ENCODE peak calls at places on chromosomes 5 and 9, in seven cellular contexts. C, H, L, V, Z, I and A are unnamed samples.

GRCh38 chr9:123396007-123396511 is 40.1 kb downstream of the CRB2 start:
- DNase-seq in C (no peak), H (no peak), L (no peak), V (no peak), Z (no peak), I (no peak), A (no peak)

GRCh38 chr9:128523199-128523925 is 18.8 kb downstream of the GLE1 start:
- DNase-seq in C (peak; percentile 67), H (no peak), L (peak; percentile 83), V (no peak), Z (no peak), I (peak; percentile 45), A (peak; percentile 50)

GRCh38 chr5:90994796-90995195 is 388.3 kb downstream of the ARRDC3 start:
- DNase-seq in C (no peak), H (no peak), L (no peak), V (no peak), Z (no peak), I (no peak), A (no peak)

GRCh38 chr5:156631005-156631404 is 219.1 kb upstream of the PPP1R2B start:
- DNase-seq in C (no peak), H (no peak), L (no peak), V (no peak), Z (no peak), I (no peak), A (no peak)

GRCh38 chr9:112059145-112059979 is 115.7 kb downstream of the SUSD1 start:
- DNase-seq in C (peak; percentile 34), H (no peak), L (no peak), V (no peak), Z (no peak), I (no peak), A (no peak)

GRCh38 chr5:36683821-36684434 is 77.5 kb downstream of the SLC1A3 start:
- DNase-seq in C (peak; percentile 39), H (no peak), L (peak; percentile 70), V (no peak), Z (no peak), I (no peak), A (peak; percentile 28)

GRCh38 chr5:74372502-74373445 is 267.8 kb downstream of the ENC1 start:
- DNase-seq in C (peak; percentile 33), H (no peak), L (no peak), V (no peak), Z (no peak), I (no peak), A (no peak)

GRCh38 chr5:4662845-4663244 is 477.3 kb upstream of the ADAMTS16 start:
- DNase-seq in C (no peak), H (no peak), L (no peak), V (no peak), Z (no peak), I (no peak), A (no peak)

GRCh38 chr5:67287795-67288194 is 91.2 kb upstream of the CD180 start:
- DNase-seq in C (no peak), H (no peak), L (no peak), V (no peak), Z (no peak), I (no peak), A (no peak)

GRCh38 chr9:15642369-15642962 is 89.6 kb downstream of the CCDC171 start:
- DNase-seq in C (peak; percentile 13), H (no peak), L (no peak), V (no peak), Z (peak; percentile 38), I (no peak), A (no peak)

GRCh38 chr5:55063899-55064298 is 38.5 kb upstream of the GZMA start:
- DNase-seq in C (no peak), H (no peak), L (no peak), V (no peak), Z (no peak), I (no peak), A (no peak)

GRCh38 chr5:159878988-159879471 is 37.3 kb upstream of the ADRA1B start:
- DNase-seq in C (peak; percentile 39), H (no peak), L (peak; percentile 89), V (no peak), Z (no peak), I (peak; percentile 52), A (peak; percentile 42)

GRCh38 chr5:10607023-10607665 is 43.3 kb downstream of the ANKRD33B start:
- DNase-seq in C (no peak), H (no peak), L (no peak), V (no peak), Z (peak; percentile 61), I (no peak), A (no peak)

GRCh38 chr9:108053555-108054061 is 564.0 kb upstream of the KLF4 start:
- DNase-seq in C (peak; percentile 57), H (no peak), L (peak; percentile 92), V (no peak), Z (no peak), I (peak; percentile 51), A (peak; percentile 74)

GRCh38 chr5:65708140-65708539 is 13.8 kb downstream of the SGTB start:
- DNase-seq in C (no peak), H (no peak), L (no peak), V (no peak), Z (no peak), I (no peak), A (no peak)

GRCh38 chr5:124661317-124662141 is 84.9 kb downstream of the ZNF608 start:
- DNase-seq in C (peak; percentile 76), H (no peak), L (no peak), V (no peak), Z (no peak), I (no peak), A (peak; percentile 26)

GRCh38 chr9:32704343-32704742 is 68.9 kb upstream of the TAF1L start:
- DNase-seq in C (no peak), H (no peak), L (no peak), V (no peak), Z (no peak), I (no peak), A (no peak)

GRCh38 chr5:44546283-44546682 is 157.1 kb upstream of the FGF10 start:
- DNase-seq in C (peak; percentile 18), H (no peak), L (no peak), V (no peak), Z (no peak), I (no peak), A (no peak)

GRCh38 chr5:1762121-1762877 is 37.3 kb downstream of the MRPL36 start:
- DNase-seq in C (no peak), H (no peak), L (peak; percentile 45), V (no peak), Z (no peak), I (peak; percentile 30), A (no peak)

GRCh38 chr5:160463775-160464465 is 42.3 kb downstream of the PTTG1 start:
- DNase-seq in C (no peak), H (no peak), L (no peak), V (no peak), Z (no peak), I (no peak), A (no peak)

GRCh38 chr5:142758803-142759145 is 11.4 kb upstream of the ARHGAP26 start:
- DNase-seq in C (no peak), H (no peak), L (no peak), V (no peak), Z (no peak), I (no peak), A (no peak)

GRCh38 chr9:112239284-112239683 is 64.2 kb upstream of the SUSD1 start:
- DNase-seq in C (no peak), H (no peak), L (no peak), V (no peak), Z (no peak), I (no peak), A (no peak)

GRCh38 chr9:36144322-36145206 is 8.0 kb downstream of the GLIPR2 start:
- DNase-seq in C (no peak), H (no peak), L (no peak), V (no peak), Z (no peak), I (no peak), A (no peak)

GRCh38 chr9:120175031-120175430 is 404.9 kb downstream of the CDK5RAP2 start:
- DNase-seq in C (no peak), H (no peak), L (no peak), V (no peak), Z (no peak), I (no peak), A (no peak)

GRCh38 chr5:56669534-56670483 is 145.5 kb upstream of the MAP3K1 start:
- DNase-seq in C (no peak), H (peak; percentile 19), L (peak; percentile 74), V (peak; percentile 12), Z (peak; percentile 77), I (no peak), A (peak; percentile 76)

GRCh38 chr9:130325921-130326320 is 60.4 kb downstream of the HMCN2 start:
- DNase-seq in C (no peak), H (no peak), L (no peak), V (no peak), Z (no peak), I (no peak), A (peak; percentile 67)

GRCh38 chr5:73180561-73180960 is 7.6 kb downstream of the TMEM174 start:
- DNase-seq in C (no peak), H (no peak), L (no peak), V (no peak), Z (no peak), I (no peak), A (no peak)

GRCh38 chr9:94874316-94874715 is 147.8 kb downstream of the AOPEP start:
- DNase-seq in C (no peak), H (no peak), L (no peak), V (no peak), Z (no peak), I (no peak), A (no peak)

GRCh38 chr9:94975480-94976452 is 249.3 kb downstream of the AOPEP start:
- DNase-seq in C (no peak), H (no peak), L (no peak), V (no peak), Z (no peak), I (no peak), A (no peak)

GRCh38 chr5:13536921-13537320 is 407.6 kb downstream of the DNAH5 start:
- DNase-seq in C (peak; percentile 39), H (no peak), L (no peak), V (no peak), Z (no peak), I (no peak), A (no peak)

GRCh38 chr5:179797741-179798140 is 4.0 kb downstream of the LTC4S start:
- DNase-seq in C (no peak), H (no peak), L (peak; percentile 60), V (no peak), Z (no peak), I (no peak), A (no peak)

GRCh38 chr9:83327750-83328622 is 210.2 kb downstream of the FRMD3 start:
- DNase-seq in C (no peak), H (no peak), L (no peak), V (no peak), Z (no peak), I (no peak), A (peak; percentile 88)

GRCh38 chr5:168093200-168093930 is 198.1 kb upstream of the WWC1 start:
- DNase-seq in C (no peak), H (no peak), L (no peak), V (no peak), Z (no peak), I (no peak), A (no peak)

GRCh38 chr9:124217839-124218437 is 39.8 kb upstream of the NEK6 start:
- DNase-seq in C (no peak), H (no peak), L (peak; percentile 45), V (no peak), Z (peak; percentile 14), I (no peak), A (peak; percentile 7)

GRCh38 chr5:176596689-176597416 is 13.1 kb downstream of the GPRIN1 start:
- DNase-seq in C (no peak), H (peak; percentile 47), L (no peak), V (peak; percentile 40), Z (peak; percentile 86), I (no peak), A (peak; percentile 38)

GRCh38 chr5:45796959-45797553 is 100.9 kb upstream of the HCN1 start:
- DNase-seq in C (no peak), H (no peak), L (no peak), V (no peak), Z (no peak), I (no peak), A (no peak)

GRCh38 chr5:53779541-53779981 is 219.1 kb downstream of the NDUFS4 start:
- DNase-seq in C (peak; percentile 21), H (no peak), L (no peak), V (no peak), Z (no peak), I (peak; percentile 46), A (no peak)